ENCODE peak calls at places on chromosome 4, in four cellular contexts. H is cardiac muscle cell; U is HT1080; J is stimulated activated CD8-positive, alpha-beta memory T cell treated with anti-CD3 and anti-CD28 coated beads, Interleukin-15, amount 100 ng/mL, for 1 hour. W is an unnamed sample.

GRCh38 chr4:609400-610050 is 15.8 kb upstream of the PDE6B start:
- DNase-seq in U (no peak), J (no peak), H (no peak), W (no peak)

GRCh38 chr4:180560896-180561295 is 1682.3 kb upstream of the TENM3 start:
- DNase-seq in H (peak), U (peak), J (no peak), W (no peak)

GRCh38 chr4:35793045-35793722 is 451.1 kb downstream of the ARAP2 start:
- DNase-seq in U (peak), H (no peak), J (no peak), W (no peak)

GRCh38 chr4:92091335-92091734 is 212.4 kb upstream of the GRID2 start:
- DNase-seq in U (peak), H (peak), J (no peak), W (no peak)

GRCh38 chr4:70844180-70844579 is 4.5 kb upstream of the GRSF1 start:
- DNase-seq in U (no peak), H (no peak), J (no peak), W (no peak)

GRCh38 chr4:25882226-25882625 is 19.4 kb upstream of the SEL1L3 start:
- DNase-seq in U (no peak), H (no peak), J (no peak), W (no peak)

GRCh38 chr4:6250235-6250983 is 19.2 kb upstream of the WFS1 start:
- DNase-seq in U (peak), H (peak), J (no peak), W (peak)

GRCh38 chr4:111937368-111937767 is 207.9 kb upstream of the FAM241A start:
- DNase-seq in H (peak), U (peak), J (no peak), W (no peak)

GRCh38 chr4:95095352-95095974 is 337.7 kb downstream of the BMPR1B start:
- DNase-seq in J (no peak), U (peak), H (peak), W (peak)

GRCh38 chr4:158809611-158810486 is 41.0 kb downstream of the FNIP2 start:
- DNase-seq in U (peak), H (peak), J (no peak), W (peak)

GRCh38 chr4:152327606-152328453 is 208.1 kb downstream of the FBXW7 start:
- DNase-seq in H (no peak), U (no peak), J (no peak), W (no peak)

GRCh38 chr4:101262683-101263082 is 84.6 kb downstream of the PPP3CA start:
- DNase-seq in J (no peak), H (no peak), U (no peak), W (no peak)

W was measured in brain microvascular endothelial cell.